ENCODE peak calls at places on chromosomes 3 and 15, in ten cellular contexts. One of them, this sample, is unnamed.

GRCh38 chr3:78880588-78881461 is 887.0 kb downstream of the ROBO1 start:
- DNase-seq in WERI-Rb-1: no peak
- DNase-seq in AG08396: no peak
- DNase-seq in NCI-H2081: peak
- DNase-seq in stimulated activated CD8-positive, alpha-beta memory T cell treated with anti-CD3 and anti-CD28 coated beads, Interleukin-4, amount 100 ng/mL, for 1 hour: no peak
- DNase-seq in cardiac septum: no peak
- DNase-seq in NCI-H146: peak
- DNase-seq in C1 segment of cervical spinal cord: no peak
- DNase-seq in IMR-90: no peak
- DNase-seq in activated CD4-positive, alpha-beta T cell treated with anti-CD3 and anti-CD28 coated beads for 48 hours: no peak
- DNase-seq in this sample: no peak

GRCh38 chr3:60147249-60147648 is 1097.4 kb upstream of the CFAP20DC start:
- DNase-seq in WERI-Rb-1: no peak
- DNase-seq in NCI-H146: no peak
- DNase-seq in AG08396: no peak
- DNase-seq in cardiac septum: no peak
- DNase-seq in stimulated activated CD8-positive, alpha-beta memory T cell treated with anti-CD3 and anti-CD28 coated beads, Interleukin-4, amount 100 ng/mL, for 1 hour: no peak
- DNase-seq in IMR-90: no peak
- DNase-seq in NCI-H2081: no peak
- DNase-seq in activated CD4-positive, alpha-beta T cell treated with anti-CD3 and anti-CD28 coated beads for 48 hours: peak
- DNase-seq in C1 segment of cervical spinal cord: no peak
- DNase-seq in this sample: no peak

GRCh38 chr15:63517202-63517601 is 12.8 kb downstream of the USP3 start:
- DNase-seq in C1 segment of cervical spinal cord: no peak
- DNase-seq in AG08396: no peak
- DNase-seq in IMR-90: no peak
- DNase-seq in WERI-Rb-1: no peak
- DNase-seq in stimulated activated CD8-positive, alpha-beta memory T cell treated with anti-CD3 and anti-CD28 coated beads, Interleukin-4, amount 100 ng/mL, for 1 hour: no peak
- DNase-seq in cardiac septum: no peak
- DNase-seq in NCI-H2081: no peak
- DNase-seq in activated CD4-positive, alpha-beta T cell treated with anti-CD3 and anti-CD28 coated beads for 48 hours: no peak
- DNase-seq in NCI-H146: no peak
- DNase-seq in this sample: no peak

GRCh38 chr15:33215941-33216872 is 21.7 kb upstream of the FMN1 start:
- DNase-seq in activated CD4-positive, alpha-beta T cell treated with anti-CD3 and anti-CD28 coated beads for 48 hours: no peak
- DNase-seq in IMR-90: peak
- DNase-seq in stimulated activated CD8-positive, alpha-beta memory T cell treated with anti-CD3 and anti-CD28 coated beads, Interleukin-4, amount 100 ng/mL, for 1 hour: no peak
- DNase-seq in WERI-Rb-1: peak
- DNase-seq in NCI-H146: no peak
- DNase-seq in AG08396: peak
- DNase-seq in C1 segment of cervical spinal cord: no peak
- DNase-seq in cardiac septum: no peak
- DNase-seq in NCI-H2081: peak
- DNase-seq in this sample: no peak

GRCh38 chr15:90459368-90459767 is 70.4 kb upstream of the CRTC3 start:
- DNase-seq in NCI-H146: no peak
- DNase-seq in NCI-H2081: no peak
- DNase-seq in AG08396: no peak
- DNase-seq in activated CD4-positive, alpha-beta T cell treated with anti-CD3 and anti-CD28 coated beads for 48 hours: no peak
- DNase-seq in IMR-90: no peak
- DNase-seq in cardiac septum: no peak
- DNase-seq in WERI-Rb-1: no peak
- DNase-seq in C1 segment of cervical spinal cord: no peak
- DNase-seq in stimulated activated CD8-positive, alpha-beta memory T cell treated with anti-CD3 and anti-CD28 coated beads, Interleukin-4, amount 100 ng/mL, for 1 hour: no peak
- DNase-seq in this sample: no peak

GRCh38 chr3:10406414-10406813 is 85.5 kb upstream of the SEC13 start:
- DNase-seq in AG08396: no peak
- DNase-seq in cardiac septum: no peak
- DNase-seq in C1 segment of cervical spinal cord: no peak
- DNase-seq in activated CD4-positive, alpha-beta T cell treated with anti-CD3 and anti-CD28 coated beads for 48 hours: no peak
- DNase-seq in NCI-H2081: no peak
- DNase-seq in NCI-H146: no peak
- DNase-seq in WERI-Rb-1: no peak
- DNase-seq in IMR-90: no peak
- DNase-seq in stimulated activated CD8-positive, alpha-beta memory T cell treated with anti-CD3 and anti-CD28 coated beads, Interleukin-4, amount 100 ng/mL, for 1 hour: no peak
- DNase-seq in this sample: no peak

GRCh38 chr15:57095896-57096295 is 177.5 kb downstream of the TCF12 start:
- DNase-seq in NCI-H2081: no peak
- DNase-seq in C1 segment of cervical spinal cord: no peak
- DNase-seq in cardiac septum: no peak
- DNase-seq in activated CD4-positive, alpha-beta T cell treated with anti-CD3 and anti-CD28 coated beads for 48 hours: no peak
- DNase-seq in AG08396: no peak
- DNase-seq in WERI-Rb-1: no peak
- DNase-seq in NCI-H146: no peak
- DNase-seq in IMR-90: no peak
- DNase-seq in stimulated activated CD8-positive, alpha-beta memory T cell treated with anti-CD3 and anti-CD28 coated beads, Interleukin-4, amount 100 ng/mL, for 1 hour: no peak
- DNase-seq in this sample: no peak

GRCh38 chr3:126439346-126439967 is 36.2 kb downstream of the ZXDC start:
- DNase-seq in NCI-H146: no peak
- DNase-seq in stimulated activated CD8-positive, alpha-beta memory T cell treated with anti-CD3 and anti-CD28 coated beads, Interleukin-4, amount 100 ng/mL, for 1 hour: no peak
- DNase-seq in WERI-Rb-1: no peak
- DNase-seq in C1 segment of cervical spinal cord: no peak
- DNase-seq in IMR-90: no peak
- DNase-seq in AG08396: no peak
- DNase-seq in NCI-H2081: no peak
- DNase-seq in cardiac septum: no peak
- DNase-seq in activated CD4-positive, alpha-beta T cell treated with anti-CD3 and anti-CD28 coated beads for 48 hours: no peak
- DNase-seq in this sample: no peak

GRCh38 chr15:54803139-54803808 is 393.5 kb downstream of the RSL24D1 start:
- DNase-seq in cardiac septum: no peak
- DNase-seq in NCI-H146: no peak
- DNase-seq in IMR-90: peak
- DNase-seq in NCI-H2081: no peak
- DNase-seq in activated CD4-positive, alpha-beta T cell treated with anti-CD3 and anti-CD28 coated beads for 48 hours: no peak
- DNase-seq in stimulated activated CD8-positive, alpha-beta memory T cell treated with anti-CD3 and anti-CD28 coated beads, Interleukin-4, amount 100 ng/mL, for 1 hour: no peak
- DNase-seq in AG08396: no peak
- DNase-seq in C1 segment of cervical spinal cord: no peak
- DNase-seq in WERI-Rb-1: no peak
- DNase-seq in this sample: no peak

GRCh38 chr15:70160267-70160666 is 62.5 kb upstream of the TLE3 start:
- DNase-seq in IMR-90: no peak
- DNase-seq in NCI-H146: no peak
- DNase-seq in stimulated activated CD8-positive, alpha-beta memory T cell treated with anti-CD3 and anti-CD28 coated beads, Interleukin-4, amount 100 ng/mL, for 1 hour: no peak
- DNase-seq in activated CD4-positive, alpha-beta T cell treated with anti-CD3 and anti-CD28 coated beads for 48 hours: no peak
- DNase-seq in WERI-Rb-1: no peak
- DNase-seq in cardiac septum: peak
- DNase-seq in NCI-H2081: no peak
- DNase-seq in AG08396: no peak
- DNase-seq in C1 segment of cervical spinal cord: no peak
- DNase-seq in this sample: no peak

GRCh38 chr15:50774450-50774849 is 8.9 kb upstream of the SPPL2A start:
- DNase-seq in stimulated activated CD8-positive, alpha-beta memory T cell treated with anti-CD3 and anti-CD28 coated beads, Interleukin-4, amount 100 ng/mL, for 1 hour: no peak
- DNase-seq in WERI-Rb-1: no peak
- DNase-seq in C1 segment of cervical spinal cord: no peak
- DNase-seq in NCI-H2081: no peak
- DNase-seq in AG08396: no peak
- DNase-seq in activated CD4-positive, alpha-beta T cell treated with anti-CD3 and anti-CD28 coated beads for 48 hours: peak
- DNase-seq in cardiac septum: no peak
- DNase-seq in IMR-90: peak
- DNase-seq in NCI-H146: no peak
- DNase-seq in this sample: no peak

GRCh38 chr3:51340989-51341636 is 44.0 kb upstream of the MANF start:
- DNase-seq in WERI-Rb-1: no peak
- DNase-seq in C1 segment of cervical spinal cord: no peak
- DNase-seq in NCI-H2081: no peak
- DNase-seq in AG08396: no peak
- DNase-seq in activated CD4-positive, alpha-beta T cell treated with anti-CD3 and anti-CD28 coated beads for 48 hours: no peak
- DNase-seq in cardiac septum: no peak
- DNase-seq in stimulated activated CD8-positive, alpha-beta memory T cell treated with anti-CD3 and anti-CD28 coated beads, Interleukin-4, amount 100 ng/mL, for 1 hour: no peak
- DNase-seq in IMR-90: peak
- DNase-seq in NCI-H146: no peak
- DNase-seq in this sample: no peak

GRCh38 chr15:61410656-61411055 is 181.6 kb upstream of the RORA start:
- DNase-seq in NCI-H146: no peak
- DNase-seq in NCI-H2081: no peak
- DNase-seq in WERI-Rb-1: no peak
- DNase-seq in IMR-90: peak
- DNase-seq in C1 segment of cervical spinal cord: no peak
- DNase-seq in cardiac septum: no peak
- DNase-seq in AG08396: no peak
- DNase-seq in stimulated activated CD8-positive, alpha-beta memory T cell treated with anti-CD3 and anti-CD28 coated beads, Interleukin-4, amount 100 ng/mL, for 1 hour: no peak
- DNase-seq in activated CD4-positive, alpha-beta T cell treated with anti-CD3 and anti-CD28 coated beads for 48 hours: no peak
- DNase-seq in this sample: no peak

GRCh38 chr15:67124911-67125588 is 59.6 kb downstream of the SMAD3 start:
- DNase-seq in IMR-90: no peak
- DNase-seq in cardiac septum: no peak
- DNase-seq in NCI-H2081: no peak
- DNase-seq in activated CD4-positive, alpha-beta T cell treated with anti-CD3 and anti-CD28 coated beads for 48 hours: no peak
- DNase-seq in WERI-Rb-1: no peak
- DNase-seq in C1 segment of cervical spinal cord: no peak
- DNase-seq in AG08396: no peak
- DNase-seq in NCI-H146: no peak
- DNase-seq in stimulated activated CD8-positive, alpha-beta memory T cell treated with anti-CD3 and anti-CD28 coated beads, Interleukin-4, amount 100 ng/mL, for 1 hour: no peak
- DNase-seq in this sample: no peak

GRCh38 chr15:89781891-89782618 is 5.9 kb downstream of the MESP2 start:
- DNase-seq in cardiac septum: peak
- DNase-seq in AG08396: peak
- DNase-seq in NCI-H146: no peak
- DNase-seq in activated CD4-positive, alpha-beta T cell treated with anti-CD3 and anti-CD28 coated beads for 48 hours: peak
- DNase-seq in WERI-Rb-1: no peak
- DNase-seq in C1 segment of cervical spinal cord: no peak
- DNase-seq in NCI-H2081: no peak
- DNase-seq in stimulated activated CD8-positive, alpha-beta memory T cell treated with anti-CD3 and anti-CD28 coated beads, Interleukin-4, amount 100 ng/mL, for 1 hour: no peak
- DNase-seq in IMR-90: peak
- DNase-seq in this sample: peak

GRCh38 chr3:101117473-101117872 is 124.3 kb upstream of the ABI3BP start:
- DNase-seq in cardiac septum: no peak
- DNase-seq in WERI-Rb-1: no peak
- DNase-seq in NCI-H2081: no peak
- DNase-seq in IMR-90: no peak
- DNase-seq in stimulated activated CD8-positive, alpha-beta memory T cell treated with anti-CD3 and anti-CD28 coated beads, Interleukin-4, amount 100 ng/mL, for 1 hour: no peak
- DNase-seq in C1 segment of cervical spinal cord: no peak
- DNase-seq in AG08396: no peak
- DNase-seq in NCI-H146: no peak
- DNase-seq in activated CD4-positive, alpha-beta T cell treated with anti-CD3 and anti-CD28 coated beads for 48 hours: no peak
- DNase-seq in this sample: no peak

GRCh38 chr3:105883798-105884377 is 15.1 kb upstream of the CBLB start:
- DNase-seq in NCI-H2081: no peak
- DNase-seq in WERI-Rb-1: no peak
- DNase-seq in activated CD4-positive, alpha-beta T cell treated with anti-CD3 and anti-CD28 coated beads for 48 hours: no peak
- DNase-seq in AG08396: no peak
- DNase-seq in NCI-H146: no peak
- DNase-seq in cardiac septum: no peak
- DNase-seq in stimulated activated CD8-positive, alpha-beta memory T cell treated with anti-CD3 and anti-CD28 coated beads, Interleukin-4, amount 100 ng/mL, for 1 hour: no peak
- DNase-seq in IMR-90: no peak
- DNase-seq in C1 segment of cervical spinal cord: no peak
- DNase-seq in this sample: no peak

GRCh38 chr3:179743913-179744312 is 91.1 kb downstream of the USP13 start:
- DNase-seq in AG08396: no peak
- DNase-seq in NCI-H146: no peak
- DNase-seq in activated CD4-positive, alpha-beta T cell treated with anti-CD3 and anti-CD28 coated beads for 48 hours: no peak
- DNase-seq in C1 segment of cervical spinal cord: no peak
- DNase-seq in cardiac septum: no peak
- DNase-seq in WERI-Rb-1: no peak
- DNase-seq in IMR-90: no peak
- DNase-seq in NCI-H2081: no peak
- DNase-seq in stimulated activated CD8-positive, alpha-beta memory T cell treated with anti-CD3 and anti-CD28 coated beads, Interleukin-4, amount 100 ng/mL, for 1 hour: no peak
- DNase-seq in this sample: no peak

GRCh38 chr15:75732809-75733451 is 20.3 kb upstream of the CSPG4 start:
- DNase-seq in AG08396: peak
- DNase-seq in IMR-90: peak
- DNase-seq in stimulated activated CD8-positive, alpha-beta memory T cell treated with anti-CD3 and anti-CD28 coated beads, Interleukin-4, amount 100 ng/mL, for 1 hour: no peak
- DNase-seq in NCI-H146: peak
- DNase-seq in activated CD4-positive, alpha-beta T cell treated with anti-CD3 and anti-CD28 coated beads for 48 hours: peak
- DNase-seq in cardiac septum: peak
- DNase-seq in WERI-Rb-1: peak
- DNase-seq in C1 segment of cervical spinal cord: peak
- DNase-seq in NCI-H2081: peak
- DNase-seq in this sample: peak

GRCh38 chr3:169836058-169836941 is 23.6 kb upstream of the LRRC34 start:
- DNase-seq in NCI-H2081: no peak
- DNase-seq in WERI-Rb-1: no peak
- DNase-seq in activated CD4-positive, alpha-beta T cell treated with anti-CD3 and anti-CD28 coated beads for 48 hours: no peak
- DNase-seq in cardiac septum: no peak
- DNase-seq in C1 segment of cervical spinal cord: no peak
- DNase-seq in AG08396: peak
- DNase-seq in NCI-H146: no peak
- DNase-seq in stimulated activated CD8-positive, alpha-beta memory T cell treated with anti-CD3 and anti-CD28 coated beads, Interleukin-4, amount 100 ng/mL, for 1 hour: no peak
- DNase-seq in IMR-90: peak
- DNase-seq in this sample: no peak

GRCh38 chr3:61650276-61650675 is 88.9 kb downstream of the PTPRG start:
- DNase-seq in cardiac septum: no peak
- DNase-seq in AG08396: no peak
- DNase-seq in NCI-H2081: no peak
- DNase-seq in C1 segment of cervical spinal cord: no peak
- DNase-seq in stimulated activated CD8-positive, alpha-beta memory T cell treated with anti-CD3 and anti-CD28 coated beads, Interleukin-4, amount 100 ng/mL, for 1 hour: no peak
- DNase-seq in WERI-Rb-1: no peak
- DNase-seq in NCI-H146: no peak
- DNase-seq in IMR-90: peak
- DNase-seq in activated CD4-positive, alpha-beta T cell treated with anti-CD3 and anti-CD28 coated beads for 48 hours: no peak
- DNase-seq in this sample: no peak

GRCh38 chr15:95557226-95558046 is 773.1 kb upstream of the NR2F2 start:
- DNase-seq in NCI-H2081: peak
- DNase-seq in cardiac septum: no peak
- DNase-seq in activated CD4-positive, alpha-beta T cell treated with anti-CD3 and anti-CD28 coated beads for 48 hours: peak
- DNase-seq in NCI-H146: no peak
- DNase-seq in WERI-Rb-1: no peak
- DNase-seq in AG08396: peak
- DNase-seq in C1 segment of cervical spinal cord: no peak
- DNase-seq in IMR-90: peak
- DNase-seq in stimulated activated CD8-positive, alpha-beta memory T cell treated with anti-CD3 and anti-CD28 coated beads, Interleukin-4, amount 100 ng/mL, for 1 hour: no peak
- DNase-seq in this sample: no peak

GRCh38 chr3:32451049-32451659 is 51.5 kb downstream of the CMTM6 start:
- DNase-seq in NCI-H146: peak
- DNase-seq in WERI-Rb-1: no peak
- DNase-seq in AG08396: no peak
- DNase-seq in IMR-90: no peak
- DNase-seq in activated CD4-positive, alpha-beta T cell treated with anti-CD3 and anti-CD28 coated beads for 48 hours: no peak
- DNase-seq in cardiac septum: no peak
- DNase-seq in stimulated activated CD8-positive, alpha-beta memory T cell treated with anti-CD3 and anti-CD28 coated beads, Interleukin-4, amount 100 ng/mL, for 1 hour: no peak
- DNase-seq in NCI-H2081: peak
- DNase-seq in C1 segment of cervical spinal cord: no peak
- DNase-seq in this sample: no peak

GRCh38 chr15:34693053-34693744 is 61.6 kb downstream of the GJD2 start:
- DNase-seq in NCI-H2081: no peak
- DNase-seq in C1 segment of cervical spinal cord: no peak
- DNase-seq in NCI-H146: no peak
- DNase-seq in AG08396: no peak
- DNase-seq in IMR-90: peak
- DNase-seq in stimulated activated CD8-positive, alpha-beta memory T cell treated with anti-CD3 and anti-CD28 coated beads, Interleukin-4, amount 100 ng/mL, for 1 hour: no peak
- DNase-seq in activated CD4-positive, alpha-beta T cell treated with anti-CD3 and anti-CD28 coated beads for 48 hours: no peak
- DNase-seq in WERI-Rb-1: no peak
- DNase-seq in cardiac septum: no peak
- DNase-seq in this sample: no peak

GRCh38 chr3:112035241-112035640 is 705 bp downstream of the TMPRSS7 start:
- DNase-seq in stimulated activated CD8-positive, alpha-beta memory T cell treated with anti-CD3 and anti-CD28 coated beads, Interleukin-4, amount 100 ng/mL, for 1 hour: no peak
- DNase-seq in activated CD4-positive, alpha-beta T cell treated with anti-CD3 and anti-CD28 coated beads for 48 hours: no peak
- DNase-seq in WERI-Rb-1: no peak
- DNase-seq in NCI-H2081: no peak
- DNase-seq in IMR-90: no peak
- DNase-seq in C1 segment of cervical spinal cord: no peak
- DNase-seq in NCI-H146: peak
- DNase-seq in cardiac septum: no peak
- DNase-seq in AG08396: no peak
- DNase-seq in this sample: no peak

GRCh38 chr3:137766069-137766960 is 2.2 kb downstream of the SOX14 start:
- DNase-seq in IMR-90: no peak
- DNase-seq in NCI-H2081: no peak
- DNase-seq in activated CD4-positive, alpha-beta T cell treated with anti-CD3 and anti-CD28 coated beads for 48 hours: no peak
- DNase-seq in NCI-H146: no peak
- DNase-seq in C1 segment of cervical spinal cord: no peak
- DNase-seq in stimulated activated CD8-positive, alpha-beta memory T cell treated with anti-CD3 and anti-CD28 coated beads, Interleukin-4, amount 100 ng/mL, for 1 hour: no peak
- DNase-seq in cardiac septum: no peak
- DNase-seq in WERI-Rb-1: no peak
- DNase-seq in AG08396: no peak
- DNase-seq in this sample: no peak

GRCh38 chr3:162742159-162742717 is 1245.6 kb downstream of the OTOL1 start:
- DNase-seq in AG08396: no peak
- DNase-seq in WERI-Rb-1: no peak
- DNase-seq in IMR-90: no peak
- DNase-seq in NCI-H146: no peak
- DNase-seq in cardiac septum: no peak
- DNase-seq in NCI-H2081: no peak
- DNase-seq in C1 segment of cervical spinal cord: no peak
- DNase-seq in activated CD4-positive, alpha-beta T cell treated with anti-CD3 and anti-CD28 coated beads for 48 hours: no peak
- DNase-seq in stimulated activated CD8-positive, alpha-beta memory T cell treated with anti-CD3 and anti-CD28 coated beads, Interleukin-4, amount 100 ng/mL, for 1 hour: no peak
- DNase-seq in this sample: no peak

GRCh38 chr3:189800436-189800835 is 169.2 kb downstream of the TP63 start:
- DNase-seq in WERI-Rb-1: no peak
- DNase-seq in C1 segment of cervical spinal cord: no peak
- DNase-seq in NCI-H146: no peak
- DNase-seq in IMR-90: no peak
- DNase-seq in activated CD4-positive, alpha-beta T cell treated with anti-CD3 and anti-CD28 coated beads for 48 hours: no peak
- DNase-seq in AG08396: no peak
- DNase-seq in cardiac septum: no peak
- DNase-seq in stimulated activated CD8-positive, alpha-beta memory T cell treated with anti-CD3 and anti-CD28 coated beads, Interleukin-4, amount 100 ng/mL, for 1 hour: no peak
- DNase-seq in NCI-H2081: no peak
- DNase-seq in this sample: no peak

This sample was measured in pancreas.